ENCODE peak calls at places on chromosomes 11 and 22, in four cellular contexts. Y, G, E and D are unnamed samples.

GRCh38 chr22:47927811-47928210 is 1165.4 kb downstream of the TBC1D22A start:
- DNase-seq in Y (no peak), G (no peak), E (no peak), D (no peak)

GRCh38 chr11:126722956-126723664 is 277.5 kb downstream of the KIRREL3 start:
- DNase-seq in Y (no peak), G (no peak), E (no peak), D (no peak)

GRCh38 chr11:115682101-115682500 is 177.9 kb upstream of the CADM1 start:
- DNase-seq in Y (no peak), G (no peak), E (no peak), D (no peak)

GRCh38 chr11:107561688-107562087 is 3.8 kb downstream of the ALKBH8 start:
- DNase-seq in Y (no peak), G (no peak), E (peak), D (no peak)

GRCh38 chr11:133649059-133649458 is 116.8 kb upstream of the OPCML start:
- DNase-seq in Y (no peak), G (no peak), E (no peak), D (no peak)

GRCh38 chr22:40789131-40789530 is 30.0 kb downstream of the SLC25A17 start:
- DNase-seq in Y (no peak), G (no peak), E (no peak), D (no peak)

GRCh38 chr22:32050678-32051515 is 7.8 kb downstream of the SLC5A1 start:
- DNase-seq in Y (peak), G (peak), E (peak), D (no peak)

GRCh38 chr22:48173061-48173849 is 1410.8 kb downstream of the TBC1D22A start:
- DNase-seq in Y (no peak), G (no peak), E (no peak), D (no peak)